ENCODE peak calls at places on chromosomes 6 and 20, in four cellular contexts. E is endothelial cell of umbilical vein, N is cardiac muscle cell, R is pancreas. T is an unnamed sample. For H3K36me3 and H3K9me3, the result is how much of the 10 kb centered on the place peaks cover.

GRCh38 chr20:49964964-49965780 is 17.6 kb upstream of the SNAI1 start:
- DNase-seq in N (peak), R (peak), E (peak), T (peak)

GRCh38 chr20:50919567-50919966 is 11.7 kb downstream of the ADNP start:
- DNase-seq in E (no peak), R (peak), N (no peak), T (peak)

GRCh38 chr20:19269737-19270325 is 57.4 kb downstream of the SLC24A3 start:
- DNase-seq in E (no peak), R (no peak), N (no peak), T (no peak)

GRCh38 chr6:153130515-153131036 is 506 bp downstream of the RGS17 start:
- DNase-seq in E (no peak), R (peak), N (peak), T (no peak)

GRCh38 chr20:38692436-38693411 is 31.6 kb upstream of the SLC32A1 start:
- DNase-seq in E (peak), R (no peak), N (peak), T (peak)

GRCh38 chr20:48578397-48579098 is 249.3 kb downstream of the PREX1 start:
- DNase-seq in E (no peak), N (no peak), R (no peak), T (no peak)

GRCh38 chr20:49478754-49479689 is 3.4 kb downstream of the KCNB1 start:
- DNase-seq in E (no peak), R (no peak), N (no peak), T (no peak)

GRCh38 chr6:44858998-44859397 is 469.1 kb upstream of the RUNX2 start:
- DNase-seq in R (no peak), N (no peak), E (no peak), T (no peak)

GRCh38 chr6:24524801-24525200 is 30.0 kb downstream of the ALDH5A1 start:
- DNase-seq in E (peak), R (no peak), N (peak), T (peak)

GRCh38 chr6:138765896-138766487 is 7.6 kb upstream of the CCDC28A start:
- DNase-seq in R (no peak), N (peak), E (peak), T (peak)

GRCh38 chr20:34709044-34709835 is 5.1 kb downstream of the TP53INP2 start:
- DNase-seq in E (peak), R (peak), N (peak), T (peak)

GRCh38 chr20:34711813-34712430 is 7.8 kb downstream of the TP53INP2 start:
- DNase-seq in N (no peak), E (no peak), R (no peak), T (no peak)

GRCh38 chr20:34709836-34710567 is 5.9 kb downstream of the TP53INP2 start:
- DNase-seq in E (peak), R (peak), N (peak), T (peak)

GRCh38 chr20:34710861-34711574 is 6.9 kb downstream of the TP53INP2 start:
- DNase-seq in N (no peak), R (no peak), E (no peak), T (no peak)

DNA sequence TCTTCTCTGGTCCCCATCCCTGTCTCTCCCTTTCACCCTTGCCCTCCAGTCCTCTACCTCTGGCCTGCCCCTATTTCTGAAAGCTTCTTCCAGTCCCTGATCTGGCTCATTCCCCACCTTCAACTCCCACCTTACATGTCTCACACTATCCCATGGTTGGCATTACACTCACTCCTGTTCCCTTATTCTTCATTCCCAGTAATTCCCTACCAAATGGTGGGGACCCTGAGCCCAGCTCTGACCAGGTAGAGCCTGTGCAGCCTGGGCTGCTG is 6.4 kb downstream of the TP53INP2 start:
- DNase-seq in N (no peak), E (no peak), R (no peak), T (peak)
- H3K4me3 ChIP-seq in N (no peak), E (no peak), R (no peak), T (peak)

GRCh38 chr6:161261797-161262196 is 12.1 kb downstream of the AGPAT4 start:
- DNase-seq in N (no peak), E (no peak), R (no peak), T (no peak)
- H3K36me3 ChIP-seq in N (under half), E (under half), R (under half), T (under half)

GRCh38 chr6:326896-327537 is 34.7 kb downstream of the DUSP22 start:
- DNase-seq in R (peak), N (no peak), E (no peak), T (no peak)
- H3K9me3 ChIP-seq in R (under half), N (under half), E (under half), T (under half)

GRCh38 chr6:31498748-31499147 is 803 bp downstream of the MICB start:
- DNase-seq in E (peak), N (peak), R (no peak), T (no peak)
- H3K4me3 ChIP-seq in E (peak), N (no peak), R (no peak), T (no peak)

DNA sequence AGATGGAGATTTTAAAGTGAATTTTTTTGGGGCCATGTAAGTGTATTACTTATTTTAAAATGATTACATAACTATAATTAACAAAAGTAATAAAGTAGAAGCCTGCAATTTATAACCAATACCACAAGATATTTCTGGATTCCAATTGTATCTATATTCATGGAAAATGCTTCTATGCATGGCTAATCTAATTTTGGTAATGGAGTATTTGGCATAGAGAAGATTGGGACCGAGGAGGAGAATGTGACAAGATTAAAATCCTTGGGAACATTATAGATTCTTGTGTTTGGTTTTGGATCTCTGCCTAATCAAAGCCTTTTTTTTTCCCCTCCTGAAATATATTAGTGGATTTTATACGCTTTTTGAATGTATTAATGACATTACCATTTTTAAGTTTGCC is 12.9 kb upstream of the TMX4 start:
- DNase-seq in R (no peak), N (no peak), E (no peak), T (no peak)
- H3K36me3 ChIP-seq in R (under half), N (under half), E (under half), T (under half)

GRCh38 chr20:31406115-31406514 is at the start of gene DEFB121:
- DNase-seq in N (no peak), R (no peak), E (no peak), T (no peak)

GRCh38 chr20:31414381-31414780 is 8.4 kb upstream of the DEFB121 start:
- DNase-seq in R (no peak), E (no peak), N (no peak), T (no peak)

GRCh38 chr20:31410011-31410410 is 4.0 kb upstream of the DEFB121 start:
- DNase-seq in R (no peak), E (no peak), N (no peak), T (no peak)
- H3K9me3 ChIP-seq in R (under half), E (under half), N (under half), T (under half)